ENCODE peak calls at places on chromosomes 13 and 19, in six cellular contexts. One of them, this sample, is unnamed.

GRCh38 chr19:14434543-14435319 is 1.6 kb downstream of the PKN1 start:
- DNase-seq in HCT116: no peak
- DNase-seq in neural progenitor cell: no peak
- DNase-seq in GM23338: no peak
- DNase-seq in PC-3: peak; percentile 78
- DNase-seq in MM.1S: no peak
- DNase-seq in this sample: peak; percentile 86

GRCh38 chr13:99083976-99084375 is 106.1 kb upstream of the DOCK9 start:
- DNase-seq in HCT116: no peak
- DNase-seq in neural progenitor cell: no peak
- DNase-seq in GM23338: no peak
- DNase-seq in PC-3: no peak
- DNase-seq in MM.1S: peak; percentile 57
- DNase-seq in this sample: no peak

GRCh38 chr19:27676334-27676733 is 1536.6 kb downstream of the UQCRFS1 start:
- DNase-seq in HCT116: no peak
- DNase-seq in neural progenitor cell: no peak
- DNase-seq in GM23338: no peak
- DNase-seq in PC-3: no peak
- DNase-seq in MM.1S: no peak
- DNase-seq in this sample: no peak

GRCh38 chr19:38304866-38305429 is 897 bp downstream of the C19orf33 start:
- DNase-seq in HCT116: peak; percentile 96
- DNase-seq in neural progenitor cell: peak; percentile 96
- DNase-seq in GM23338: peak; percentile 98
- DNase-seq in PC-3: peak; percentile 95
- DNase-seq in MM.1S: no peak
- DNase-seq in this sample: peak; percentile 95

GRCh38 chr13:20125129-20125782 is 35.6 kb downstream of the GJA3 start:
- DNase-seq in HCT116: no peak
- DNase-seq in neural progenitor cell: no peak
- DNase-seq in GM23338: no peak
- DNase-seq in PC-3: peak; percentile 59
- DNase-seq in MM.1S: no peak
- DNase-seq in this sample: no peak

GRCh38 chr13:111228262-111229144 is 91.9 kb upstream of the TEX29 start:
- DNase-seq in HCT116: no peak
- DNase-seq in neural progenitor cell: no peak
- DNase-seq in GM23338: no peak
- DNase-seq in PC-3: no peak
- DNase-seq in MM.1S: no peak
- DNase-seq in this sample: no peak

GRCh38 chr19:15587663-15588062 is 27.4 kb upstream of the CYP4F8 start:
- DNase-seq in HCT116: no peak
- DNase-seq in neural progenitor cell: no peak
- DNase-seq in GM23338: no peak
- DNase-seq in PC-3: no peak
- DNase-seq in MM.1S: no peak
- DNase-seq in this sample: no peak

GRCh38 chr13:20512042-20512683 is 13.5 kb downstream of the CRYL1 start:
- DNase-seq in HCT116: no peak
- DNase-seq in neural progenitor cell: peak; percentile 43
- DNase-seq in GM23338: peak; percentile 72
- DNase-seq in PC-3: no peak
- DNase-seq in MM.1S: no peak
- DNase-seq in this sample: no peak

GRCh38 chr13:63381078-63381859 is 1965.6 kb upstream of the PCDH20 start:
- DNase-seq in HCT116: no peak
- DNase-seq in neural progenitor cell: no peak
- DNase-seq in GM23338: no peak
- DNase-seq in PC-3: peak; percentile 11
- DNase-seq in MM.1S: no peak
- DNase-seq in this sample: no peak

GRCh38 chr13:31556376-31556775 is 182.9 kb upstream of the RXFP2 start:
- DNase-seq in HCT116: no peak
- DNase-seq in neural progenitor cell: no peak
- DNase-seq in GM23338: no peak
- DNase-seq in PC-3: no peak
- DNase-seq in MM.1S: no peak
- DNase-seq in this sample: no peak

GRCh38 chr13:105979586-105979985 is 555.9 kb downstream of the EFNB2 start:
- DNase-seq in HCT116: no peak
- DNase-seq in neural progenitor cell: peak; percentile 30
- DNase-seq in GM23338: no peak
- DNase-seq in PC-3: peak; percentile 59
- DNase-seq in MM.1S: no peak
- DNase-seq in this sample: peak; percentile 82

GRCh38 chr13:29105779-29106178 is 285.6 kb downstream of the MTUS2 start:
- DNase-seq in HCT116: no peak
- DNase-seq in neural progenitor cell: peak; percentile 34
- DNase-seq in GM23338: peak; percentile 64
- DNase-seq in PC-3: no peak
- DNase-seq in MM.1S: no peak
- DNase-seq in this sample: peak; percentile 3

GRCh38 chr13:93066187-93066586 is 160.4 kb upstream of the GPC6 start:
- DNase-seq in HCT116: no peak
- DNase-seq in neural progenitor cell: no peak
- DNase-seq in GM23338: no peak
- DNase-seq in PC-3: peak; percentile 7
- DNase-seq in MM.1S: no peak
- DNase-seq in this sample: peak; percentile 16

GRCh38 chr13:58081301-58081820 is 449.8 kb downstream of the PCDH17 start:
- DNase-seq in HCT116: no peak
- DNase-seq in neural progenitor cell: no peak
- DNase-seq in GM23338: peak; percentile 18
- DNase-seq in PC-3: no peak
- DNase-seq in MM.1S: no peak
- DNase-seq in this sample: no peak

GRCh38 chr13:27289016-27289665 is 18.5 kb downstream of the RASL11A start:
- DNase-seq in HCT116: no peak
- DNase-seq in neural progenitor cell: no peak
- DNase-seq in GM23338: no peak
- DNase-seq in PC-3: no peak
- DNase-seq in MM.1S: no peak
- DNase-seq in this sample: no peak

GRCh38 chr13:91399189-91400093 is 1.0 kb downstream of the GPC5 start:
- DNase-seq in HCT116: no peak
- DNase-seq in neural progenitor cell: peak; percentile 34
- DNase-seq in GM23338: peak; percentile 43
- DNase-seq in PC-3: no peak
- DNase-seq in MM.1S: no peak
- DNase-seq in this sample: peak; percentile 9

GRCh38 chr13:19910336-19911072 is 47.1 kb upstream of the ZMYM5 start:
- DNase-seq in HCT116: peak; percentile 43
- DNase-seq in neural progenitor cell: no peak
- DNase-seq in GM23338: no peak
- DNase-seq in PC-3: peak; percentile 94
- DNase-seq in MM.1S: no peak
- DNase-seq in this sample: no peak

GRCh38 chr19:5571777-5572176 is 4.0 kb upstream of the TINCR start:
- DNase-seq in HCT116: no peak
- DNase-seq in neural progenitor cell: no peak
- DNase-seq in GM23338: no peak
- DNase-seq in PC-3: no peak
- DNase-seq in MM.1S: no peak
- DNase-seq in this sample: no peak
- TF ChIP-seq EZH2phosphoT487 in HCT116: no peak
- TF ChIP-seq EZH2phosphoT487 in neural progenitor cell: no peak
- TF ChIP-seq EZH2phosphoT487 in GM23338: no peak
- TF ChIP-seq EZH2phosphoT487 in PC-3: no peak
- TF ChIP-seq EZH2phosphoT487 in MM.1S: no peak
- TF ChIP-seq EZH2phosphoT487 in this sample: no peak

DNA sequence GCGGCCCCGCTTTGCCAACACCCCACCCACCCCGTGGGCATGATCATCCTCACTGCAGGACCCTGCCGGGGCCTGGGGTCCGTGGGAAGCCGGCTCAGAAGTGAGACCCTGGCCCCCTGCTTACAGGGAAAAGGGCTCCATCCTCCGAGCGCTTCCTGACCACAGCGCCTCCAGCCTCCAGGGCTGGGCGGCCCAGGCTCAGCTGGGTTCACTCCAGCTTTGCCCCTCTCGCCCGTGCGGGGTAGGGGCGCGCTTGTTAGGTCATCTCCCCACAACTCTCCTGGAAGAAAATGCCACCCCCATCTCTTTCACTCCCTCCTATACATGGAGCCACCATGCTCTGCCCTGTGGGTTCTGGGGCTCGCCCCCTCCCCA is 6.6 kb upstream of the C1QTNF9B start:
- DNase-seq in HCT116: no peak
- DNase-seq in neural progenitor cell: peak; percentile 23
- DNase-seq in GM23338: peak; percentile 64
- DNase-seq in PC-3: no peak
- DNase-seq in MM.1S: no peak
- DNase-seq in this sample: no peak
- TF ChIP-seq EZH2 in HCT116: no peak
- TF ChIP-seq EZH2 in neural progenitor cell: no peak
- TF ChIP-seq EZH2 in GM23338: no peak
- TF ChIP-seq EZH2 in PC-3: no peak
- TF ChIP-seq EZH2 in MM.1S: no peak
- TF ChIP-seq EZH2 in this sample: peak; percentile 28

GRCh38 chr13:37984357-37984756 is 114.8 kb upstream of the TRPC4 start:
- DNase-seq in HCT116: no peak
- DNase-seq in neural progenitor cell: peak; percentile 26
- DNase-seq in GM23338: peak; percentile 91
- DNase-seq in PC-3: no peak
- DNase-seq in MM.1S: no peak
- DNase-seq in this sample: no peak
- TF ChIP-seq CTCF in HCT116: no peak
- TF ChIP-seq CTCF in neural progenitor cell: peak; percentile 29
- TF ChIP-seq CTCF in GM23338: peak; percentile 68
- TF ChIP-seq CTCF in PC-3: no peak
- TF ChIP-seq CTCF in MM.1S: no peak
- TF ChIP-seq CTCF in this sample: no peak

GRCh38 chr19:33446156-33446917 is 72.8 kb downstream of the CEBPG start:
- DNase-seq in HCT116: no peak
- DNase-seq in neural progenitor cell: no peak
- DNase-seq in GM23338: no peak
- DNase-seq in PC-3: no peak
- DNase-seq in MM.1S: no peak
- DNase-seq in this sample: no peak

GRCh38 chr19:33447336-33448158 is 74.0 kb downstream of the CEBPG start:
- DNase-seq in HCT116: no peak
- DNase-seq in neural progenitor cell: no peak
- DNase-seq in GM23338: no peak
- DNase-seq in PC-3: no peak
- DNase-seq in MM.1S: no peak
- DNase-seq in this sample: no peak

GRCh38 chr19:33446918-33447293 is 73.4 kb downstream of the CEBPG start:
- DNase-seq in HCT116: no peak
- DNase-seq in neural progenitor cell: no peak
- DNase-seq in GM23338: no peak
- DNase-seq in PC-3: no peak
- DNase-seq in MM.1S: no peak
- DNase-seq in this sample: no peak

GRCh38 chr19:33449799-33450198 is 71.8 kb downstream of the PEPD start:
- DNase-seq in HCT116: no peak
- DNase-seq in neural progenitor cell: no peak
- DNase-seq in GM23338: no peak
- DNase-seq in PC-3: no peak
- DNase-seq in MM.1S: no peak
- DNase-seq in this sample: no peak

DNA sequence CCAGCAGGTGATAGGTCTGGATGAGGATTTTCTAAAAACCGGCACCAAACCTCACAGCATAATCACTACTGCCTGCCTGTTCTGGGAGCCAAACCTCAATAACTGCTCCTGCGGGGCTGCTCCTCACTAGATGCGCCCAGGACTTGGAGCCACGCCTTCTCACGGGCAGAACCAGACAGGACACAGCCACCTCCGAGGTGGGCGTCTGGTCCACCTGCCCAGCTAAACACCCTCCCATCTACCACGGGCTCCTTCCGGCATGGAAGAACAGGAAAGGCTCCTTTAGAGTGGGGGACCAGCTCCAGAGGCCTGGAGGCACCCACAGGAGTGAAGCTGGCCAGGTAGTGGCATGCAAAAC is 73.5 kb downstream of the PEPD start:
- DNase-seq in HCT116: no peak
- DNase-seq in neural progenitor cell: no peak
- DNase-seq in GM23338: no peak
- DNase-seq in PC-3: no peak
- DNase-seq in MM.1S: no peak
- DNase-seq in this sample: no peak
- TF ChIP-seq EZH2phosphoT487 in HCT116: no peak
- TF ChIP-seq EZH2phosphoT487 in neural progenitor cell: no peak
- TF ChIP-seq EZH2phosphoT487 in GM23338: no peak
- TF ChIP-seq EZH2phosphoT487 in PC-3: no peak
- TF ChIP-seq EZH2phosphoT487 in MM.1S: no peak
- TF ChIP-seq EZH2phosphoT487 in this sample: no peak

DNA sequence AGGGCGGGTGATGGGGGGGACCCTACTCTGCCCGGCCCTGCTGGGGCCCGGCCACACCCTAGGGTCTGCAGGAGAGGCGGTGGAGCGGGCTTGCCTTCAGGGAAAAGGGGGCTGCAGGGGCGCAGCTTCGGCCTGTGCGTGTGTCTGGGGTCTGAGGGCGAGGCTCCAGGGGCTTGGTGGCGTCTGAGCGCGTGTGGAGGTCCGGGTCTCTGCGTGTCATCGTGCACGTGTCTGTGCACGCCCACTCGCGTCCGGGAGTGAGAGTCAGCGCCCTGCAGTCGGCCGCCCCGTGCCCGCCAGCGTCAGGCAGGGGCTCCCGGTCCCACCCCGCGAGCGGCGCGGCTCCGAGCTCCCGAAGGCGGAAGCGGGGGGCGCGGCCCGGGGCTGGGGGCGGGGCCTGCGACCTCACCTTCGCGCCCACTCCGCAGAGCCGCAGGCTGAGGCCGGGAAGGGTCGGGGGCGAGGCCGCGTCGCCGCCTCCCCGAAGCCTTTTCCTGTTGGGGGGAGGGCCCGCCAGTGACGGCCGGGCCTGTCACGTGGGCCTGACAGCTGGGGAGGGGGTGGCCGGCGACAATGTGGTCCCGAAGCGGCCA is at the start of gene ARHGAP45:
- DNase-seq in HCT116: no peak
- DNase-seq in neural progenitor cell: peak; percentile 52
- DNase-seq in GM23338: peak; percentile 68
- DNase-seq in PC-3: peak; percentile 48
- DNase-seq in MM.1S: peak; percentile 89
- DNase-seq in this sample: peak; percentile 63
- TF ChIP-seq EZH2 in HCT116: no peak
- TF ChIP-seq EZH2 in neural progenitor cell: no peak
- TF ChIP-seq EZH2 in GM23338: no peak
- TF ChIP-seq EZH2 in PC-3: no peak
- TF ChIP-seq EZH2 in MM.1S: no peak
- TF ChIP-seq EZH2 in this sample: no peak

GRCh38 chr19:10816691-10817090 is 19.3 kb downstream of the TMED1 start:
- DNase-seq in HCT116: no peak
- DNase-seq in neural progenitor cell: no peak
- DNase-seq in GM23338: no peak
- DNase-seq in PC-3: no peak
- DNase-seq in MM.1S: no peak
- DNase-seq in this sample: peak; percentile 8
- TF ChIP-seq CTCF in HCT116: no peak
- TF ChIP-seq CTCF in neural progenitor cell: no peak
- TF ChIP-seq CTCF in GM23338: no peak
- TF ChIP-seq CTCF in PC-3: no peak
- TF ChIP-seq CTCF in MM.1S: no peak
- TF ChIP-seq CTCF in this sample: no peak